ENCODE peak calls at places on chromosomes 4 and X, in six cellular contexts. K is NCI-H1092, Q is anterior cingulate cortex, I is cardiac muscle cell, A is mesenchymal stem cell, G is glomerular endothelial cell. X is an unnamed sample.

GRCh38 chrX:51144828-51145442 is 187.7 kb upstream of the NUDT10 start:
- DNase-seq in K (peak), Q (no peak), I (peak), A (peak), G (no peak), X (no peak)

GRCh38 chr4:166274136-166274761 is 401.2 kb downstream of the TLL1 start:
- DNase-seq in K (no peak), Q (no peak), I (no peak), A (no peak), G (no peak), X (no peak)

GRCh38 chrX:64394874-64395567 is at the start of gene MTMR8:
- DNase-seq in K (peak), Q (peak), I (peak), A (peak), G (no peak), X (no peak)

GRCh38 chr4:2320746-2321145 is 58.8 kb upstream of the MXD4 start:
- DNase-seq in K (no peak), Q (no peak), I (no peak), A (no peak), G (no peak), X (no peak)

GRCh38 chr4:83686166-83686565 is 150.3 kb downstream of the GPAT3 start:
- DNase-seq in K (no peak), Q (no peak), I (no peak), A (peak), G (no peak), X (peak)

GRCh38 chr4:10033191-10033881 is 12.0 kb upstream of the SLC2A9 start:
- DNase-seq in K (no peak), Q (no peak), I (no peak), A (peak), G (no peak), X (no peak)

GRCh38 chr4:52919451-52919850 is 57.3 kb downstream of the RASL11B start:
- DNase-seq in K (no peak), Q (no peak), I (no peak), A (no peak), G (no peak), X (no peak)

GRCh38 chr4:154559141-154559841 is 3.5 kb upstream of the FGB start:
- DNase-seq in K (no peak), Q (no peak), I (peak), A (peak), G (no peak), X (no peak)

GRCh38 chrX:47097018-47097417 is 18.8 kb downstream of the RGN start:
- DNase-seq in K (no peak), Q (no peak), I (no peak), A (no peak), G (no peak), X (no peak)

GRCh38 chr4:158581161-158581560 is 59.5 kb downstream of the RXFP1 start:
- DNase-seq in K (no peak), Q (no peak), I (no peak), A (no peak), G (no peak), X (no peak)

GRCh38 chr4:86054676-86055075 is 305.2 kb downstream of the MAPK10 start:
- DNase-seq in K (no peak), Q (no peak), I (no peak), A (no peak), G (no peak), X (no peak)

GRCh38 chrX:6384391-6384790 is 150.5 kb downstream of the VCX3A start:
- DNase-seq in K (no peak), Q (peak), I (no peak), A (no peak), G (no peak), X (no peak)

GRCh38 chr4:98828801-98829200 is 100.1 kb downstream of the EIF4E start:
- DNase-seq in K (no peak), Q (no peak), I (no peak), A (no peak), G (no peak), X (no peak)

GRCh38 chr4:105186701-105187158 is 40.1 kb downstream of the TET2 start:
- DNase-seq in K (no peak), Q (no peak), I (no peak), A (peak), G (no peak), X (no peak)

GRCh38 chrX:119071381-119071780 is 1.4 kb upstream of the CT47C1 start:
- DNase-seq in K (no peak), Q (no peak), I (no peak), A (no peak), G (no peak), X (no peak)

GRCh38 chrX:108945883-108946523 is 209.6 kb upstream of the IRS4 start:
- DNase-seq in K (no peak), Q (no peak), I (no peak), A (no peak), G (no peak), X (no peak)

GRCh38 chrX:7144126-7144525 is 3.4 kb upstream of the STS start:
- DNase-seq in K (no peak), Q (no peak), I (no peak), A (no peak), G (no peak), X (no peak)

GRCh38 chr4:23839279-23839678 is 50.6 kb downstream of the PPARGC1A start:
- DNase-seq in K (no peak), Q (no peak), I (no peak), A (no peak), G (no peak), X (no peak)

GRCh38 chr4:154908168-154908567 is 127.1 kb downstream of the RBM46 start:
- DNase-seq in K (no peak), Q (no peak), I (no peak), A (no peak), G (no peak), X (no peak)

GRCh38 chrX:100682939-100683338 is 38.9 kb downstream of the SRPX2 start:
- DNase-seq in K (no peak), Q (no peak), I (no peak), A (no peak), G (no peak), X (no peak)

GRCh38 chr4:61246003-61246402 is 45.9 kb downstream of the ADGRL3 start:
- DNase-seq in K (no peak), Q (no peak), I (no peak), A (no peak), G (no peak), X (no peak)

GRCh38 chr4:8738471-8738931 is 133.1 kb downstream of the HMX1 start:
- DNase-seq in K (no peak), Q (no peak), I (no peak), A (no peak), G (no peak), X (no peak)

GRCh38 chrX:71870337-71871098 is 40.1 kb upstream of the NHSL2 start:
- DNase-seq in K (peak), Q (no peak), I (peak), A (peak), G (no peak), X (no peak)

GRCh38 chr4:63717384-63717783 is 691.9 kb downstream of the TECRL start:
- DNase-seq in K (no peak), Q (no peak), I (peak), A (peak), G (no peak), X (no peak)

GRCh38 chr4:140083320-140083719 is 70.7 kb downstream of the MAML3 start:
- DNase-seq in K (no peak), Q (no peak), I (no peak), A (no peak), G (no peak), X (no peak)

GRCh38 chr4:156774422-156774821 is 197.2 kb downstream of the PDGFC start:
- DNase-seq in K (no peak), Q (no peak), I (no peak), A (peak), G (no peak), X (no peak)

GRCh38 chr4:38488891-38489861 is 174.8 kb upstream of the KLF3 start:
- DNase-seq in K (no peak), Q (no peak), I (peak), A (peak), G (no peak), X (no peak)

GRCh38 chr4:89303177-89303576 is 4.4 kb downstream of the GPRIN3 start:
- DNase-seq in K (peak), Q (no peak), I (no peak), A (peak), G (no peak), X (no peak)

GRCh38 chr4:81472249-81473085 is 760 bp upstream of the RASGEF1B start:
- DNase-seq in K (peak), Q (no peak), I (peak), A (peak), G (no peak), X (no peak)

GRCh38 chrX:82163701-82164100 is 961.8 kb downstream of the SH3BGRL start:
- DNase-seq in K (no peak), Q (no peak), I (no peak), A (no peak), G (no peak), X (no peak)

GRCh38 chr4:187236491-187236890 is 512.8 kb upstream of the FAT1 start:
- DNase-seq in K (no peak), Q (no peak), I (no peak), A (peak), G (no peak), X (peak)

GRCh38 chrX:58025979-58026378 is 115.7 kb upstream of the ZXDA start:
- DNase-seq in K (peak), Q (no peak), I (no peak), A (peak), G (peak), X (no peak)

GRCh38 chrX:115592997-115593734 is 32.2 kb downstream of the PLS3 start:
- DNase-seq in K (no peak), Q (no peak), I (peak), A (peak), G (no peak), X (no peak)

X was measured in AG04449.